ENCODE peak calls at places on chromosomes 6 and 20, in eight cellular contexts. One of them, this sample, is unnamed.

GRCh38 chr20:52425253-52425652 is 233.7 kb upstream of the ZFP64 start:
- DNase-seq in stimulated activated CD4-positive, alpha-beta T cell treated with anti-CD3 and anti-CD28 coated beads, Interleukin-1b, Interleukin-23, amount 100 ng/mL, for 24 hours: no peak
- DNase-seq in DMS79: no peak
- DNase-seq in GM03348: peak
- DNase-seq in stimulated activated CD8-positive, alpha-beta memory T cell treated with anti-CD3 and anti-CD28 coated beads, Interleukin-15, amount 100 ng/mL, for 24 hours: no peak
- DNase-seq in body of pancreas: no peak
- DNase-seq in naive thymus-derived CD8-positive, alpha-beta T cell: no peak
- DNase-seq in effector memory CD8-positive, alpha-beta T cell: no peak
- DNase-seq in this sample: peak

GRCh38 chr6:1244941-1245340 is 67.0 kb upstream of the FOXQ1 start:
- DNase-seq in stimulated activated CD4-positive, alpha-beta T cell treated with anti-CD3 and anti-CD28 coated beads, Interleukin-1b, Interleukin-23, amount 100 ng/mL, for 24 hours: no peak
- DNase-seq in DMS79: no peak
- DNase-seq in GM03348: no peak
- DNase-seq in stimulated activated CD8-positive, alpha-beta memory T cell treated with anti-CD3 and anti-CD28 coated beads, Interleukin-15, amount 100 ng/mL, for 24 hours: no peak
- DNase-seq in body of pancreas: no peak
- DNase-seq in naive thymus-derived CD8-positive, alpha-beta T cell: no peak
- DNase-seq in effector memory CD8-positive, alpha-beta T cell: no peak
- DNase-seq in this sample: no peak

GRCh38 chr6:3063733-3064700 is 4.3 kb upstream of the RIPK1 start:
- DNase-seq in stimulated activated CD4-positive, alpha-beta T cell treated with anti-CD3 and anti-CD28 coated beads, Interleukin-1b, Interleukin-23, amount 100 ng/mL, for 24 hours: peak
- DNase-seq in DMS79: peak
- DNase-seq in GM03348: peak
- DNase-seq in stimulated activated CD8-positive, alpha-beta memory T cell treated with anti-CD3 and anti-CD28 coated beads, Interleukin-15, amount 100 ng/mL, for 24 hours: peak
- DNase-seq in body of pancreas: peak
- DNase-seq in naive thymus-derived CD8-positive, alpha-beta T cell: peak
- DNase-seq in effector memory CD8-positive, alpha-beta T cell: peak
- DNase-seq in this sample: peak

GRCh38 chr6:89970072-89970471 is 75.8 kb downstream of the GJA10 start:
- DNase-seq in stimulated activated CD4-positive, alpha-beta T cell treated with anti-CD3 and anti-CD28 coated beads, Interleukin-1b, Interleukin-23, amount 100 ng/mL, for 24 hours: no peak
- DNase-seq in DMS79: no peak
- DNase-seq in GM03348: no peak
- DNase-seq in stimulated activated CD8-positive, alpha-beta memory T cell treated with anti-CD3 and anti-CD28 coated beads, Interleukin-15, amount 100 ng/mL, for 24 hours: no peak
- DNase-seq in body of pancreas: no peak
- DNase-seq in naive thymus-derived CD8-positive, alpha-beta T cell: no peak
- DNase-seq in effector memory CD8-positive, alpha-beta T cell: no peak
- DNase-seq in this sample: no peak

GRCh38 chr6:124683507-124683906 is 278.7 kb upstream of the RNF217 start:
- DNase-seq in stimulated activated CD4-positive, alpha-beta T cell treated with anti-CD3 and anti-CD28 coated beads, Interleukin-1b, Interleukin-23, amount 100 ng/mL, for 24 hours: no peak
- DNase-seq in DMS79: no peak
- DNase-seq in GM03348: no peak
- DNase-seq in stimulated activated CD8-positive, alpha-beta memory T cell treated with anti-CD3 and anti-CD28 coated beads, Interleukin-15, amount 100 ng/mL, for 24 hours: no peak
- DNase-seq in body of pancreas: no peak
- DNase-seq in naive thymus-derived CD8-positive, alpha-beta T cell: no peak
- DNase-seq in effector memory CD8-positive, alpha-beta T cell: no peak
- DNase-seq in this sample: no peak

GRCh38 chr6:37303891-37304503 is 46.1 kb upstream of the TMEM217 start:
- DNase-seq in stimulated activated CD4-positive, alpha-beta T cell treated with anti-CD3 and anti-CD28 coated beads, Interleukin-1b, Interleukin-23, amount 100 ng/mL, for 24 hours: no peak
- DNase-seq in DMS79: no peak
- DNase-seq in GM03348: peak
- DNase-seq in stimulated activated CD8-positive, alpha-beta memory T cell treated with anti-CD3 and anti-CD28 coated beads, Interleukin-15, amount 100 ng/mL, for 24 hours: no peak
- DNase-seq in body of pancreas: no peak
- DNase-seq in naive thymus-derived CD8-positive, alpha-beta T cell: no peak
- DNase-seq in effector memory CD8-positive, alpha-beta T cell: no peak
- DNase-seq in this sample: peak

GRCh38 chr20:39885975-39886649 is 802.9 kb downstream of the MAFB start:
- DNase-seq in stimulated activated CD4-positive, alpha-beta T cell treated with anti-CD3 and anti-CD28 coated beads, Interleukin-1b, Interleukin-23, amount 100 ng/mL, for 24 hours: no peak
- DNase-seq in DMS79: no peak
- DNase-seq in GM03348: peak
- DNase-seq in stimulated activated CD8-positive, alpha-beta memory T cell treated with anti-CD3 and anti-CD28 coated beads, Interleukin-15, amount 100 ng/mL, for 24 hours: no peak
- DNase-seq in body of pancreas: peak
- DNase-seq in naive thymus-derived CD8-positive, alpha-beta T cell: no peak
- DNase-seq in effector memory CD8-positive, alpha-beta T cell: no peak
- DNase-seq in this sample: peak

GRCh38 chr6:70033781-70034180 is 167.4 kb downstream of the COL19A1 start:
- DNase-seq in stimulated activated CD4-positive, alpha-beta T cell treated with anti-CD3 and anti-CD28 coated beads, Interleukin-1b, Interleukin-23, amount 100 ng/mL, for 24 hours: no peak
- DNase-seq in DMS79: no peak
- DNase-seq in GM03348: no peak
- DNase-seq in stimulated activated CD8-positive, alpha-beta memory T cell treated with anti-CD3 and anti-CD28 coated beads, Interleukin-15, amount 100 ng/mL, for 24 hours: no peak
- DNase-seq in body of pancreas: no peak
- DNase-seq in naive thymus-derived CD8-positive, alpha-beta T cell: no peak
- DNase-seq in effector memory CD8-positive, alpha-beta T cell: no peak
- DNase-seq in this sample: no peak

GRCh38 chr6:144361027-144361426 is 75.9 kb downstream of the UTRN start:
- DNase-seq in stimulated activated CD4-positive, alpha-beta T cell treated with anti-CD3 and anti-CD28 coated beads, Interleukin-1b, Interleukin-23, amount 100 ng/mL, for 24 hours: no peak
- DNase-seq in DMS79: no peak
- DNase-seq in GM03348: no peak
- DNase-seq in stimulated activated CD8-positive, alpha-beta memory T cell treated with anti-CD3 and anti-CD28 coated beads, Interleukin-15, amount 100 ng/mL, for 24 hours: no peak
- DNase-seq in body of pancreas: no peak
- DNase-seq in naive thymus-derived CD8-positive, alpha-beta T cell: no peak
- DNase-seq in effector memory CD8-positive, alpha-beta T cell: no peak
- DNase-seq in this sample: no peak

GRCh38 chr6:170057034-170057734 is 233.7 kb downstream of the DLL1 start:
- DNase-seq in stimulated activated CD4-positive, alpha-beta T cell treated with anti-CD3 and anti-CD28 coated beads, Interleukin-1b, Interleukin-23, amount 100 ng/mL, for 24 hours: no peak
- DNase-seq in DMS79: no peak
- DNase-seq in GM03348: no peak
- DNase-seq in stimulated activated CD8-positive, alpha-beta memory T cell treated with anti-CD3 and anti-CD28 coated beads, Interleukin-15, amount 100 ng/mL, for 24 hours: no peak
- DNase-seq in body of pancreas: peak
- DNase-seq in naive thymus-derived CD8-positive, alpha-beta T cell: no peak
- DNase-seq in effector memory CD8-positive, alpha-beta T cell: no peak
- DNase-seq in this sample: no peak

GRCh38 chr6:32947552-32948465 is 5.1 kb downstream of the HLA-DMA start:
- DNase-seq in stimulated activated CD4-positive, alpha-beta T cell treated with anti-CD3 and anti-CD28 coated beads, Interleukin-1b, Interleukin-23, amount 100 ng/mL, for 24 hours: no peak
- DNase-seq in DMS79: peak
- DNase-seq in GM03348: no peak
- DNase-seq in stimulated activated CD8-positive, alpha-beta memory T cell treated with anti-CD3 and anti-CD28 coated beads, Interleukin-15, amount 100 ng/mL, for 24 hours: no peak
- DNase-seq in body of pancreas: peak
- DNase-seq in naive thymus-derived CD8-positive, alpha-beta T cell: no peak
- DNase-seq in effector memory CD8-positive, alpha-beta T cell: peak
- DNase-seq in this sample: peak

GRCh38 chr6:1605822-1606532 is 3.7 kb upstream of the FOXC1 start:
- DNase-seq in stimulated activated CD4-positive, alpha-beta T cell treated with anti-CD3 and anti-CD28 coated beads, Interleukin-1b, Interleukin-23, amount 100 ng/mL, for 24 hours: no peak
- DNase-seq in DMS79: no peak
- DNase-seq in GM03348: no peak
- DNase-seq in stimulated activated CD8-positive, alpha-beta memory T cell treated with anti-CD3 and anti-CD28 coated beads, Interleukin-15, amount 100 ng/mL, for 24 hours: no peak
- DNase-seq in body of pancreas: peak
- DNase-seq in naive thymus-derived CD8-positive, alpha-beta T cell: peak
- DNase-seq in effector memory CD8-positive, alpha-beta T cell: no peak
- DNase-seq in this sample: no peak

GRCh38 chr20:32487381-32487780 is 97.8 kb downstream of the NOL4L start:
- DNase-seq in stimulated activated CD4-positive, alpha-beta T cell treated with anti-CD3 and anti-CD28 coated beads, Interleukin-1b, Interleukin-23, amount 100 ng/mL, for 24 hours: no peak
- DNase-seq in DMS79: no peak
- DNase-seq in GM03348: no peak
- DNase-seq in stimulated activated CD8-positive, alpha-beta memory T cell treated with anti-CD3 and anti-CD28 coated beads, Interleukin-15, amount 100 ng/mL, for 24 hours: no peak
- DNase-seq in body of pancreas: no peak
- DNase-seq in naive thymus-derived CD8-positive, alpha-beta T cell: no peak
- DNase-seq in effector memory CD8-positive, alpha-beta T cell: no peak
- DNase-seq in this sample: no peak